ENCODE peak calls at places on chromosome 20, in six cellular contexts. One of them, this sample, is unnamed.

GRCh38 chr20:6735913-6736845 is 31.3 kb upstream of the BMP2 start:
- DNase-seq in SJSA1: no peak
- DNase-seq in mesenchymal stem cell: peak
- DNase-seq in prostate gland: no peak
- DNase-seq in naive thymus-derived CD4-positive, alpha-beta T cell: no peak
- DNase-seq in esophagus squamous epithelium: no peak
- DNase-seq in this sample: no peak

GRCh38 chr20:32356935-32357868 is 929 bp upstream of the ASXL1 start:
- DNase-seq in SJSA1: no peak
- DNase-seq in mesenchymal stem cell: no peak
- DNase-seq in prostate gland: peak
- DNase-seq in naive thymus-derived CD4-positive, alpha-beta T cell: no peak
- DNase-seq in esophagus squamous epithelium: no peak
- DNase-seq in this sample: peak

GRCh38 chr20:49594143-49594928 is 26.4 kb upstream of the PTGIS start:
- DNase-seq in SJSA1: no peak
- DNase-seq in mesenchymal stem cell: no peak
- DNase-seq in prostate gland: no peak
- DNase-seq in naive thymus-derived CD4-positive, alpha-beta T cell: no peak
- DNase-seq in esophagus squamous epithelium: no peak
- DNase-seq in this sample: peak

GRCh38 chr20:60064554-60064953 is 106.3 kb downstream of the CDH26 start:
- DNase-seq in SJSA1: no peak
- DNase-seq in mesenchymal stem cell: no peak
- DNase-seq in prostate gland: no peak
- DNase-seq in naive thymus-derived CD4-positive, alpha-beta T cell: no peak
- DNase-seq in esophagus squamous epithelium: no peak
- DNase-seq in this sample: no peak

GRCh38 chr20:36919715-36920333 is 31.7 kb downstream of the SAMHD1 start:
- DNase-seq in SJSA1: peak
- DNase-seq in mesenchymal stem cell: peak
- DNase-seq in prostate gland: peak
- DNase-seq in naive thymus-derived CD4-positive, alpha-beta T cell: peak
- DNase-seq in esophagus squamous epithelium: no peak
- DNase-seq in this sample: peak

GRCh38 chr20:22719250-22719649 is 134.9 kb upstream of the FOXA2 start:
- DNase-seq in SJSA1: no peak
- DNase-seq in mesenchymal stem cell: no peak
- DNase-seq in prostate gland: no peak
- DNase-seq in naive thymus-derived CD4-positive, alpha-beta T cell: no peak
- DNase-seq in esophagus squamous epithelium: no peak
- DNase-seq in this sample: no peak

GRCh38 chr20:62143118-62143975 is at the start of the genes PSMA7 and SS18L1:
- DNase-seq in SJSA1: peak
- DNase-seq in mesenchymal stem cell: peak
- DNase-seq in prostate gland: peak
- DNase-seq in naive thymus-derived CD4-positive, alpha-beta T cell: peak
- DNase-seq in esophagus squamous epithelium: no peak
- DNase-seq in this sample: peak

GRCh38 chr20:21519136-21519584 is 5.3 kb upstream of the NKX2-2 start:
- DNase-seq in SJSA1: no peak
- DNase-seq in mesenchymal stem cell: no peak
- DNase-seq in prostate gland: no peak
- DNase-seq in naive thymus-derived CD4-positive, alpha-beta T cell: no peak
- DNase-seq in esophagus squamous epithelium: no peak
- DNase-seq in this sample: no peak

GRCh38 chr20:62822239-62822787 is 5.5 kb downstream of the COL9A3 start:
- DNase-seq in SJSA1: no peak
- DNase-seq in mesenchymal stem cell: no peak
- DNase-seq in prostate gland: no peak
- DNase-seq in naive thymus-derived CD4-positive, alpha-beta T cell: no peak
- DNase-seq in esophagus squamous epithelium: no peak
- DNase-seq in this sample: no peak

GRCh38 chr20:37581246-37581645 is 53.6 kb upstream of the BLCAP start:
- DNase-seq in SJSA1: no peak
- DNase-seq in mesenchymal stem cell: no peak
- DNase-seq in prostate gland: no peak
- DNase-seq in naive thymus-derived CD4-positive, alpha-beta T cell: no peak
- DNase-seq in esophagus squamous epithelium: no peak
- DNase-seq in this sample: no peak

GRCh38 chr20:39190666-39191570 is 228.8 kb downstream of the DHX35 start:
- DNase-seq in SJSA1: peak
- DNase-seq in mesenchymal stem cell: no peak
- DNase-seq in prostate gland: no peak
- DNase-seq in naive thymus-derived CD4-positive, alpha-beta T cell: no peak
- DNase-seq in esophagus squamous epithelium: no peak
- DNase-seq in this sample: peak

GRCh38 chr20:1945134-1945618 is 48.7 kb downstream of the PDYN start:
- DNase-seq in SJSA1: no peak
- DNase-seq in mesenchymal stem cell: peak
- DNase-seq in prostate gland: no peak
- DNase-seq in naive thymus-derived CD4-positive, alpha-beta T cell: no peak
- DNase-seq in esophagus squamous epithelium: no peak
- DNase-seq in this sample: peak

GRCh38 chr20:63969851-63970713 is at the start of gene ZNF512B:
- DNase-seq in SJSA1: no peak
- DNase-seq in mesenchymal stem cell: peak
- DNase-seq in prostate gland: peak
- DNase-seq in naive thymus-derived CD4-positive, alpha-beta T cell: peak
- DNase-seq in esophagus squamous epithelium: no peak
- DNase-seq in this sample: peak

GRCh38 chr20:25254986-25255680 is 7.2 kb downstream of the PYGB start:
- DNase-seq in SJSA1: no peak
- DNase-seq in mesenchymal stem cell: no peak
- DNase-seq in prostate gland: peak
- DNase-seq in naive thymus-derived CD4-positive, alpha-beta T cell: peak
- DNase-seq in esophagus squamous epithelium: no peak
- DNase-seq in this sample: no peak

GRCh38 chr20:62063981-62064787 is 1.5 kb downstream of the TAF4 start:
- DNase-seq in SJSA1: no peak
- DNase-seq in mesenchymal stem cell: peak
- DNase-seq in prostate gland: no peak
- DNase-seq in naive thymus-derived CD4-positive, alpha-beta T cell: no peak
- DNase-seq in esophagus squamous epithelium: no peak
- DNase-seq in this sample: no peak

GRCh38 chr20:10672579-10673127 is 1.1 kb downstream of the JAG1 start:
- DNase-seq in SJSA1: peak
- DNase-seq in mesenchymal stem cell: peak
- DNase-seq in prostate gland: no peak
- DNase-seq in naive thymus-derived CD4-positive, alpha-beta T cell: no peak
- DNase-seq in esophagus squamous epithelium: no peak
- DNase-seq in this sample: peak

GRCh38 chr20:41094656-41095055 is 42.7 kb upstream of the PLCG1 start:
- DNase-seq in SJSA1: no peak
- DNase-seq in mesenchymal stem cell: peak
- DNase-seq in prostate gland: no peak
- DNase-seq in naive thymus-derived CD4-positive, alpha-beta T cell: no peak
- DNase-seq in esophagus squamous epithelium: no peak
- DNase-seq in this sample: no peak

DNA sequence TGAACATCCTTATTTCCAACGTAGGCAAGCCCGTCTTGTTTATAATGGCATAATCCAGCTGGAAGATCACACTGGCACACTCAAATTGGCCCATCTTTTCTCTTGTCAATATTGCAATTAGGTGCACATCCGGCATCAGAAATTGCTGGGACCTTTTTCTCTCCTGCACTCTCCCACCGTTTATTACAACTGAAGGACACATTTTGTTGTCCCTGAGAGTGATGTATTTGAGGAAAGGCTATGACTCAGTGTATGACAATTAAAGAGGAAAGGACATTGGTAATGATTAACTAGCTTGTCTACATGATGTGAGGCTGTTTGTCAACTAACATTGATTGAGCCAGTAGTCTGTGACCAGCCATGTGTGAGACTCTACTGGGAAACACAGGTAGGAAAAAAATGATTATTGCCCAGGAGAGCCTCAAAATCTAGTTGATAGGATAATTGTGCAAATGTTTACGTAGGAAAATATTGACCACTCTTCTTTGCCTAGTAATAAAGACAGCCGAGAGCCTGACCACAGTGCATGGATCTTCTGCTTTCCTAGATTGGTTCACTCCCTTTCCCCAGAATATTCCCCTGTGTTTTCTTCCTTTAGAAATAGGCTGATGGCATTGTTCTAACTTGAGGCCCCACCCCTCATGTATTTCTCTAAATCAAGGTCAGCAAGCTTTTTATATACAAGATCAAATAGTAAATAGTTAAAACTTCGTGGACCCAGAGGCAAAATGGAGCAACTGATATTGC is 230.0 kb upstream of the BTBD3 start:
- DNase-seq in SJSA1: no peak
- DNase-seq in mesenchymal stem cell: no peak
- DNase-seq in prostate gland: no peak
- DNase-seq in naive thymus-derived CD4-positive, alpha-beta T cell: no peak
- DNase-seq in esophagus squamous epithelium: no peak
- DNase-seq in this sample: no peak
- H3K4me3 ChIP-seq in SJSA1: no peak
- H3K4me3 ChIP-seq in mesenchymal stem cell: no peak
- H3K4me3 ChIP-seq in prostate gland: no peak
- H3K4me3 ChIP-seq in naive thymus-derived CD4-positive, alpha-beta T cell: no peak
- H3K4me3 ChIP-seq in esophagus squamous epithelium: no peak
- H3K4me3 ChIP-seq in this sample: no peak

GRCh38 chr20:3679749-3680700 is 1.8 kb downstream of the ADAM33 start:
- DNase-seq in SJSA1: no peak
- DNase-seq in mesenchymal stem cell: peak
- DNase-seq in prostate gland: no peak
- DNase-seq in naive thymus-derived CD4-positive, alpha-beta T cell: no peak
- DNase-seq in esophagus squamous epithelium: no peak
- DNase-seq in this sample: no peak

GRCh38 chr20:3680701-3681351 is 984 bp downstream of the ADAM33 start:
- DNase-seq in SJSA1: no peak
- DNase-seq in mesenchymal stem cell: peak
- DNase-seq in prostate gland: no peak
- DNase-seq in naive thymus-derived CD4-positive, alpha-beta T cell: no peak
- DNase-seq in esophagus squamous epithelium: no peak
- DNase-seq in this sample: no peak

GRCh38 chr20:3681931-3682820 is at the start of gene ADAM33:
- DNase-seq in SJSA1: no peak
- DNase-seq in mesenchymal stem cell: peak
- DNase-seq in prostate gland: no peak
- DNase-seq in naive thymus-derived CD4-positive, alpha-beta T cell: no peak
- DNase-seq in esophagus squamous epithelium: no peak
- DNase-seq in this sample: no peak

GRCh38 chr20:3678893-3679720 is 2.7 kb downstream of the ADAM33 start:
- DNase-seq in SJSA1: no peak
- DNase-seq in mesenchymal stem cell: no peak
- DNase-seq in prostate gland: no peak
- DNase-seq in naive thymus-derived CD4-positive, alpha-beta T cell: no peak
- DNase-seq in esophagus squamous epithelium: no peak
- DNase-seq in this sample: no peak

DNA sequence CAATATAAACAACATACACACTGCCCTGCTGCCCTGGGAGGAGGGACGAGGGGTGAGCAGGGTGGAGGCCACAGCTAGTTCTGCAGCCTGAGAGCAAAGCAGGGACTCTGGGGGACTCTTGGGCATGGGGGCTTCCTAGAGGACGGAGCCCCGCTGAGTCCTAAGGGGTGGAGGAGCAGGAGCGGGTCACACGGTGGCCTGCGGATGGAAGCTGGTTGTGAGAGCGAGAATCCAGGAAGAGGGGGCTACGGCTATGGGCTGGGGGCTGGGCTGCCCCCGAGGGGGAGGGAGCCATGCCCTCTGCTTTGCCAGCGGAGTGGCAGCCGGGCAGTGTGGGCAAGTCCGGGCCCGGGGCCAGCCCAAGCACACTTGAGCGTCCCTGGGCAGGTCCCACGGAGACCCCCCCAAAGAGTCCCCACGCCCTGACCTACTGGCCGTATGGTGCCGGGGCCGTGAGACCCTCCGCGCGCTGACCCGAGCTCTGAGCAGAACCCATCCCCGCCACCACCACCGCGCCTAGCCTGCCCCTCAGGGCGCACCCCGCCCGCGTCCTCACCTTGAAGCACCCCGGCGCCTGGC is 369 bp downstream of the ADAM33 start:
- DNase-seq in SJSA1: no peak
- DNase-seq in mesenchymal stem cell: no peak
- DNase-seq in prostate gland: no peak
- DNase-seq in naive thymus-derived CD4-positive, alpha-beta T cell: no peak
- DNase-seq in esophagus squamous epithelium: no peak
- DNase-seq in this sample: no peak
- H3K4me3 ChIP-seq in SJSA1: no peak
- H3K4me3 ChIP-seq in mesenchymal stem cell: peak
- H3K4me3 ChIP-seq in prostate gland: peak
- H3K4me3 ChIP-seq in naive thymus-derived CD4-positive, alpha-beta T cell: no peak
- H3K4me3 ChIP-seq in esophagus squamous epithelium: peak
- H3K4me3 ChIP-seq in this sample: no peak

DNA sequence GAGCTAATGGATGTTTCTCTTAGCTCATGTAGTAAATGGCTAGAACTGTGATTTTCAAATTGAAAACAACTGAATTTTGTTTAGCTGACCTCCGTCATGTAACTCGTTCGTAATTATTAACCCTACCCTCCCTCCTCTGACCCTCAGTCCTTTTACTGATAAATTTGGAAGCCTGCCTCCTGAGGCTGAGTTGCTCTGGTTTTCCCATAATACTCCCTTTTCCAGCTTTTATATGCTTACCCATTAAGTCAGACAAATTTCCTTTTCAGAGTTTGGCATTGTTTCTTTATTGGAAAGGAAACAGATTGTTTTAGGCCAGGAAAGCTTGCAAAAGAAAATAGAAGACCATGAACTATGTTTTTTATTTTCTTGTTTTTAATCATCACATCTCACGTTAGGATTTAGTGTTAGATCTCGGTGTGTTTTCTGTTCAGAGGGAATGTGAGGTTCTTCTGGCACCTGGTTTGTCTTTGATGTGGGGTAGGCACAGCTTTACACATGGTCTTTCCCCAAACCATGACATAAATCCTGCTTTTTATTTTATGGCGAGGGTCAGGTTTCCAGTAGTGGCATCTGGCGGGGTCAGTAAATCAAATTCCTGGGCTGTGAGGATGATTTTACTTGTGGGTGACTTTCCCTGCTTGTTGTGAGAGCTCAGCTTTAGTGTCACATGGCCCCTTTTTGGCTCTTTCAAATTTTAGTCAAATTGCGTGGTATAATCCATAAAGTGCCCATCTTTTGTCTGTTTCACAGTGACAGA is 24.5 kb downstream of the PLCB4 start:
- DNase-seq in SJSA1: no peak
- DNase-seq in mesenchymal stem cell: no peak
- DNase-seq in prostate gland: no peak
- DNase-seq in naive thymus-derived CD4-positive, alpha-beta T cell: no peak
- DNase-seq in esophagus squamous epithelium: no peak
- DNase-seq in this sample: no peak
- H3K4me3 ChIP-seq in SJSA1: no peak
- H3K4me3 ChIP-seq in mesenchymal stem cell: no peak
- H3K4me3 ChIP-seq in prostate gland: no peak
- H3K4me3 ChIP-seq in naive thymus-derived CD4-positive, alpha-beta T cell: no peak
- H3K4me3 ChIP-seq in esophagus squamous epithelium: no peak
- H3K4me3 ChIP-seq in this sample: no peak

DNA sequence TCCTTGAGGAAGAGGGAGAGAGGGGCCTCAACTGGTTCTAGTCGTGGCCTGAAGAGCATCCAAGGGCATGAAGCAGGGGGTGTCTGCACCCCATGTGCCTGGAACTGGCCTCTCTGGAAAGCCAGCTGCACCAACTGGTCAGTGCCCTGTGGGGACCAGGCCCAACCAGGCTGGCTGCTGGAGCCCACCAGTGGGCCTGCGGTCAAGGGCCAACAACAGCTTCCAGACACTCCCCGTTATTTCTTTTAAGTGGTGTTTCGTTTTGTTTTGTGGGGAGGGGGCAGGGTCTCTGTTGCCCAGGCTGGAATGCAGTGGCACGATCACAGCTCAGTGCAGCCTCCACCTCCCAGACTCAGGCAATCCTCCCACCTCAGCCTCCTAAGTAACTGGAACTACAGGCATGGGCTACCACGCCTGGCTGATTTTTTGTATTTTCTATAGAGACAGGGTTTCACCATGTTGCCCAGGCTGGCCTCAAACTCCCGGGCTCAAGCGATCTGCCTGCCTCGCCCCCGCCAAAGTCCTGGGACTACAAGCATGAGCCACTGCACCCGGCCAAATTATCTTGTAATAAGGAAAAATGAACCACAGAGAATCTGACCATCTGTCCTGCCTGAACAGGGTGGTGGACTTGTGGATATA is 11.9 kb upstream of the C20orf144 start:
- DNase-seq in SJSA1: no peak
- DNase-seq in mesenchymal stem cell: no peak
- DNase-seq in prostate gland: no peak
- DNase-seq in naive thymus-derived CD4-positive, alpha-beta T cell: no peak
- DNase-seq in esophagus squamous epithelium: no peak
- DNase-seq in this sample: no peak
- H3K4me3 ChIP-seq in SJSA1: no peak
- H3K4me3 ChIP-seq in mesenchymal stem cell: no peak
- H3K4me3 ChIP-seq in prostate gland: no peak
- H3K4me3 ChIP-seq in naive thymus-derived CD4-positive, alpha-beta T cell: no peak
- H3K4me3 ChIP-seq in esophagus squamous epithelium: no peak
- H3K4me3 ChIP-seq in this sample: no peak

This sample was measured in NB4.